ENCODE peak calls at places on chromosomes 4 and X, in five cellular contexts. J is HepG2, M is K562, O is H1, A is A549. W is an unnamed sample.

GRCh38 chr4:181690498-181690897 is 552.7 kb upstream of the TENM3 start:
- DNase-seq in A (no peak), J (no peak), O (no peak), M (no peak), W (no peak)

GRCh38 chr4:15682340-15682725 is 706 bp downstream of the FAM200B start:
- DNase-seq in A (no peak), J (no peak), M (no peak), O (no peak), W (no peak)

GRCh38 chr4:176438401-176438800 is 118.6 kb downstream of the SPCS3 start:
- DNase-seq in O (no peak), M (no peak), A (no peak), J (no peak), W (no peak)

GRCh38 chrX:154333837-154334271 is 38.3 kb downstream of the TKTL1 start:
- DNase-seq in O (no peak), M (no peak), J (no peak), A (no peak), W (no peak)

GRCh38 chrX:140092121-140092520 is 126.8 kb upstream of the CXorf66 start:
- DNase-seq in M (no peak), J (no peak), O (no peak), A (no peak), W (no peak)

GRCh38 chr4:80266267-80266901 is at the start of gene FGF5:
- DNase-seq in A (no peak), M (peak), J (no peak), O (peak), W (peak)

GRCh38 chr4:41363384-41363981 is 106.8 kb downstream of the UCHL1 start:
- DNase-seq in O (peak), J (no peak), A (peak), M (no peak), W (no peak)

GRCh38 chrX:68839771-68840170 is 10.9 kb downstream of the EFNB1 start:
- DNase-seq in O (no peak), M (no peak), J (no peak), A (no peak), W (no peak)

GRCh38 chr4:75099321-75099720 is 166.4 kb downstream of the PARM1 start:
- DNase-seq in J (no peak), A (no peak), M (no peak), O (no peak), W (no peak)

GRCh38 chr4:70613182-70613892 is 15.2 kb upstream of the ENAM start:
- DNase-seq in M (no peak), J (no peak), O (no peak), A (no peak), W (no peak)

GRCh38 chr4:119490335-119490734 is 138.3 kb downstream of the PDE5A start:
- DNase-seq in M (no peak), A (peak), J (no peak), O (no peak), W (peak)

GRCh38 chrX:109732319-109732779 is 708 bp downstream of the ACSL4 start:
- DNase-seq in A (peak), M (peak), O (peak), J (no peak), W (peak)

GRCh38 chr4:158053086-158053485 is 119.7 kb downstream of the GASK1B start:
- DNase-seq in J (no peak), M (no peak), A (no peak), O (no peak), W (no peak)

GRCh38 chr4:2662598-2662997 is 93.5 kb downstream of the TNIP2 start:
- DNase-seq in J (no peak), M (no peak), O (no peak), A (peak), W (peak)

GRCh38 chr4:113446019-113446418 is 315.5 kb downstream of the CAMK2D start:
- DNase-seq in M (no peak), O (no peak), J (peak), A (peak), W (peak)

GRCh38 chrX:140817943-140818342 is 108.4 kb downstream of the LINC00632 start:
- DNase-seq in M (peak), J (no peak), A (peak), O (no peak), W (peak)

GRCh38 chr4:149796381-149796780 is 19.3 kb downstream of the IQCM start:
- DNase-seq in A (no peak), J (no peak), O (no peak), M (no peak), W (no peak)

GRCh38 chr4:157791236-157791635 is 381.6 kb downstream of the GASK1B start:
- DNase-seq in O (no peak), M (no peak), J (no peak), A (no peak), W (no peak)

GRCh38 chr4:58936436-58936835 is 1826.3 kb upstream of the IGFBP7 start:
- DNase-seq in O (no peak), A (no peak), J (no peak), M (no peak), W (no peak)

GRCh38 chr4:184110452-184110851 is 107.2 kb downstream of the ENPP6 start:
- DNase-seq in A (no peak), O (no peak), J (no peak), M (no peak), W (no peak)

GRCh38 chrX:134544614-134545255 is 84.8 kb downstream of the HPRT1 start:
- DNase-seq in J (no peak), A (no peak), M (no peak), O (peak), W (no peak)

GRCh38 chr4:1085404-1085799 is 28.0 kb downstream of the RNF212 start:
- DNase-seq in J (no peak), O (no peak), A (no peak), M (no peak), W (no peak)

GRCh38 chr4:155745984-155746383 is 12.8 kb upstream of the GUCY1B1 start:
- DNase-seq in O (no peak), M (no peak), A (no peak), J (no peak), W (peak)

GRCh38 chrX:21487832-21488231 is 113.6 kb downstream of the CNKSR2 start:
- DNase-seq in J (peak), O (no peak), A (peak), M (no peak), W (peak)

GRCh38 chr4:146343199-146343598 is 128.9 kb downstream of the REELD1 start:
- DNase-seq in J (no peak), A (no peak), M (no peak), O (no peak), W (no peak)

GRCh38 chr4:71608674-71609062 is 175.2 kb downstream of the GC start:
- DNase-seq in M (no peak), J (no peak), O (no peak), A (no peak), W (no peak)

GRCh38 chrX:118657413-118657812 is 70.0 kb upstream of the IL13RA1 start:
- DNase-seq in J (no peak), A (no peak), O (no peak), M (no peak), W (no peak)

GRCh38 chrX:31212856-31213748 is 141.3 kb upstream of the FTHL17 start:
- DNase-seq in A (no peak), M (no peak), J (no peak), O (no peak), W (no peak)

GRCh38 chr4:124060261-124060918 is 652.1 kb downstream of the ANKRD50 start:
- DNase-seq in J (no peak), M (no peak), A (no peak), O (no peak), W (peak)

GRCh38 chr4:158938462-158939044 is 164.3 kb upstream of the RAPGEF2 start:
- DNase-seq in A (no peak), O (no peak), J (no peak), M (no peak), W (peak)

GRCh38 chr4:40190465-40190864 is 6.4 kb upstream of the RHOH start:
- DNase-seq in A (no peak), O (no peak), M (no peak), J (no peak), W (no peak)

GRCh38 chr4:25439913-25440477 is 62.9 kb downstream of the ANAPC4 start:
- DNase-seq in M (peak), O (peak), A (peak), J (peak), W (peak)

DNA sequence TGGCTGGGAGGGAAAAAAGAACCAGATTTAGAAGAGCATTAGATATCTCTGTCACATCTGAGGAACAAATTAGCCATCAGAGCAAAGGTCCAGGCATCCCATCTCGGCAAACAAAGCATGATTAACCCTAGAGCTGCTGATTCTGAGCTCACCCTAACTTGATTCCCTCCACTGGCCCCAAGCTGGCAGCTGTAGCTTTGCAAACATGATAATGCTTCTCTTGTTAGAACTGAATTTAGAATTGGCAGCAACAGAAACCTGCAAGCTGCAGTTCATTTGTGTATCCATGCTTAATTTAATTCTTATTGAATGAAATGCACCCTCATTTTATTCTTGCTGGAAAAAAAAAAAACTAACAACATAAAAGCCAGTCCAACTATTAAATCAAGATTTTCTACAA is 289.2 kb downstream of the IL1RAPL1 start:
- DNase-seq in A (no peak), O (no peak), M (no peak), J (no peak), W (no peak)
- TF ChIP-seq RAD21 in A (no peak), O (no peak), M (no peak), J (no peak), W (no peak)

GRCh38 chrX:121132675-121133074 is 85.3 kb downstream of the GLUD2 start:
- DNase-seq in O (no peak), J (no peak), A (no peak), M (no peak), W (no peak)

DNA sequence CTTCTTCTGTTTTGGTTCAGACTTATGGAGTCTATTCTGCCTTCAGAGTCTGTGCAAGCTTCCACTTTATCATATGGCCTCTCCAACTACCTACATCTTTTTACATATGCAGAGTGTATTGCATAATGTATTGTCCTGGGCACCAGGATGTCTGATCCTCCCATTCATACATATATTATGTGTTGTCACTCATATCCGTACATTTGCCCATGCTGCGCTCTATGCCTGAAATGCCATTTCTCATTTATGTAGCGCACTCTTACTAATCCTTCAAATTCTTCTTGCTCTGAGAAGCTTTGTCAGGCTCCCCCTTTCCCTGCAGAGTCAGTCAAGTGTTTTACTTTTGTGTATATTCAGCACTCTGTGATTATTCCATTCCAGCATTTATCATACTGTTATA is 81.5 kb downstream of the GLUD2 start:
- DNase-seq in O (no peak), A (no peak), J (no peak), M (no peak), W (no peak)
- TF ChIP-seq MAFK in O (no peak), A (no peak), J (no peak), M (no peak), W (no peak)

GRCh38 chr4:7390366-7390765 is 44.4 kb downstream of the PSAPL1 start:
- DNase-seq in O (peak), J (no peak), A (no peak), M (no peak), W (no peak)
- TF ChIP-seq RAD21 in O (no peak), J (no peak), A (no peak), M (no peak), W (no peak)

GRCh38 chr4:101993002-101993840 is 202.7 kb downstream of the BANK1 start:
- DNase-seq in A (no peak), J (no peak), M (no peak), O (no peak), W (no peak)

GRCh38 chr4:101993841-101994221 is 203.3 kb downstream of the BANK1 start:
- DNase-seq in M (no peak), J (no peak), O (no peak), A (no peak), W (no peak)

GRCh38 chr4:101989551-101989950 is 199.0 kb downstream of the BANK1 start:
- DNase-seq in A (no peak), M (no peak), J (no peak), O (no peak), W (no peak)

DNA sequence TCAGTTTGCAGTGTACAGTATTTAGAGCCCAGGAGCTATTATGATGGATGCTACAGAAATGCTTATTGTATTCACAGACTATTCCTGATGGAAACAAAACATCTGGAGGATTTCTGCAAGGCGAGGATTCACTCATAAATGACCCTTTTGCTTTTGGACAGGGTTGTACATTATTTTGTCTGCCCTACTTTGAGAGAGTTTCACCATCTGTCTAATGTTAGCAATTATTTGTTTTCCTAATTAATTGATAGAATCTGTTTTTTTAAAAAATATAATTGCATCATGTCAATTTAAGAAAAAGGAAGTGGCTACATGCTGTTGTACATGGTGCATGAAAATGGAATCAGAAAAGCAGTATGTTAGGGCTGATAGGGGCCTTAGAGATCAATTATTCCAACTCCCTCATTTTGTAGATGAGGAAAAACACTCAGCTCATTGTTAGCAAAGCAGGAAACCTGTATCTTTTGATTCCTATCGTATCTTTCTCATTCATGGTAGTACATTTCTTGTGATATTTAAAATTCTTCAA is 203.8 kb downstream of the BANK1 start:
- DNase-seq in J (no peak), M (no peak), O (no peak), A (no peak), W (no peak)
- TF ChIP-seq MAFK in J (no peak), M (no peak), O (no peak), A (no peak), W (no peak)

DNA sequence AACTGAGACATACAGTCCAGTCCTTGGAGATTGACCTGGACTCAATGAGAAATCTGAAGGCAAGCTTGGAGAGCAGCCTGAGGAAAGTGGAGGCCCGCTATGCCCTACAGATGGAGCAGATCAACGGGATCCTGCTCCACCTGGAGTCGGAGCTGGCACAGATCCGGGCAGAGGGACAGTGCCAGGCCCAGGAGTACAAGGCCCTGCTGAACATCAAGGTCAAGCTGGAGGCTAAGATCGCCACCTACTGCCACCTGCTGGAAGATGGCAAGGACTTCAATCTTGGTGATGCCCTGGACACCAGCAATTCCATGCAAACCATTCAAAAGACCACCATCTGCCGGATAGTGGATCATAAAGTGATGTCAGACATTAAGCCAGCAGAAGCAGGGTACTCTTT is 20.4 kb upstream of the FRMPD3 start:
- DNase-seq in J (peak), A (peak), O (peak), M (no peak), W (peak)
- TF ChIP-seq RAD21 in J (no peak), A (peak), O (peak), M (peak), W (no peak)

DNA sequence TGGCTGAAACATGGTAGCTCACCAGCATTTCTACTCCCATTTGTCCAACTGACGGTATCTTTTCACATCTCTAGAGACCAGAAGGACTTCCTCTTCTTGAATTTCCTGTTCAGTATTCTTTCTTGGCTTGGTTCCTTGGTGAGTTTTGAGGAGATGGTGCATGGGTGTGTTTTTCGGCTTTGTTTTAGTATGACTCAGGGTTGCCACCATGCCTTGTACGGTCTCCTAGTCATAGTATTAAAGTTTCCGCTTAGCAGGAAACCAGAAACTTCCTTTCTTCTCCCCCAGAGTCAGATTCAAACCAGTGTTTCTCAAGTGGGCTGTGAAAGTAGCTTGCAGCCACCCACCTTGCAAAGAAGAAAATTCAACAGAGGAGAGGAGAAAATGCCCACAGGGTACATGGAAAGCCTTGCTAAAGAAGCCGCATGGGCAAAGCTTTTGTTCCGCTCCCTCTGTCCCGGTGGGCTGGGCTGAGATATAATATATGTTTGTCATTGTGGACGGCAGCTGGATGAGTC is 5.7 kb downstream of the CD99 start:
- DNase-seq in M (no peak), A (peak), J (no peak), O (no peak), W (peak)
- TF ChIP-seq MAFK in M (no peak), A (no peak), J (no peak), O (no peak), W (no peak)

GRCh38 chrX:15221321-15221720 is 48.6 kb downstream of the ASB9 start:
- DNase-seq in A (no peak), O (no peak), M (no peak), J (no peak), W (no peak)

GRCh38 chrX:15214614-15215013 is 55.3 kb downstream of the ASB9 start:
- DNase-seq in O (no peak), M (no peak), J (no peak), A (no peak), W (no peak)

GRCh38 chrX:15215366-15215765 is 54.5 kb downstream of the ASB9 start:
- DNase-seq in M (no peak), A (no peak), O (no peak), J (no peak), W (no peak)

GRCh38 chrX:15216280-15216679 is 53.6 kb downstream of the ASB9 start:
- DNase-seq in M (no peak), A (no peak), O (no peak), J (no peak), W (no peak)
- TF ChIP-seq RAD21 in M (no peak), A (no peak), O (no peak), J (no peak), W (no peak)

DNA sequence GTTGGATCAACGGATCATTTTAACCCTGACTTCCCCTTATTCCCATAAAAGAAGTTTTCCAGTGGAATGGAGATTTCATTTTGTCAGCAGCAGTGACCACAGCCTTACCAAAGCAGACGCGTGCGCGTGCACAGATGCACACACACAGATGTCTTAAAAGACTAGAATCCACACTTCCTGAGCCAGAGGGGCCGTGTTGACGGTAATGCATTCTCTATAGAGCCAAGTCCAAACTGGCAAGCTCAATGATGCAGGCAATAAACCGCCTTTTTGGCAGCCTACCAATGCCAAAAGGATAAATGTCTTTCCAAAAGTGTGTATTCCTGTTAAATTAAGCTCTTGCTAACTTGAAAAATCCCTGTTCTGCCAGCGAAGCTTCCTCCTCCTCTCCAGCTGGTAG is 18.8 kb upstream of the CLDN34 start:
- DNase-seq in J (no peak), M (no peak), A (no peak), O (no peak), W (peak)
- TF ChIP-seq MAFK in J (no peak), M (no peak), A (no peak), O (no peak), W (no peak)